ENCODE peak calls at places on chromosomes 4 and X, in seven cellular contexts. U, V, S, N, T, K and L are unnamed samples. For H3K4me1 and H3K36me3, the result is how much of the 10 kb centered on the place peaks cover.

GRCh38 chrX:139078761-139079160 is 367.2 kb upstream of the FGF13 start:
- DNase-seq in V (no peak), U (no peak), N (no peak), S (no peak), T (no peak), K (no peak), L (no peak)

GRCh38 chr4:15479089-15479912 is 9.6 kb downstream of the CC2D2A start:
- DNase-seq in K (no peak), N (peak), T (peak), S (peak), V (peak), U (no peak), L (no peak)

GRCh38 chr4:140851032-140851636 is 94.9 kb upstream of the TBC1D9 start:
- DNase-seq in T (peak), K (no peak), S (peak), U (no peak), V (peak), N (peak), L (peak)

GRCh38 chr4:7697326-7697725 is 242.3 kb downstream of the AFAP1 start:
- DNase-seq in V (no peak), S (no peak), U (no peak), K (no peak), T (no peak), N (no peak), L (no peak)

GRCh38 chr4:171281359-171281758 is 531.8 kb upstream of the GALNTL6 start:
- DNase-seq in S (no peak), V (no peak), T (no peak), N (no peak), K (no peak), U (no peak), L (no peak)

GRCh38 chr4:21569638-21570037 is 378.9 kb downstream of the KCNIP4 start:
- DNase-seq in U (no peak), T (no peak), V (no peak), K (no peak), S (no peak), N (no peak), L (no peak)

GRCh38 chrX:18613930-18614639 is 57.8 kb downstream of the RS1 start:
- DNase-seq in T (no peak), N (no peak), S (no peak), K (no peak), V (no peak), U (no peak), L (no peak)

GRCh38 chrX:110145854-110146253 is 142.9 kb downstream of the TMEM164 start:
- DNase-seq in U (no peak), N (no peak), K (no peak), S (peak), T (peak), V (peak), L (peak)

GRCh38 chrX:48897157-48897620 is 379 bp downstream of the TIMM17B start:
- DNase-seq in K (peak), S (peak), U (no peak), V (peak), T (peak), N (peak), L (peak)

GRCh38 chr4:101981756-101982155 is 191.2 kb downstream of the BANK1 start:
- DNase-seq in S (no peak), K (no peak), T (no peak), V (peak), N (no peak), U (no peak), L (no peak)

GRCh38 chrX:147602297-147602696 is 309.4 kb upstream of the FMR1 start:
- DNase-seq in U (no peak), K (no peak), V (no peak), T (no peak), N (no peak), S (peak), L (no peak)

GRCh38 chrX:8728932-8729331 is 3.0 kb downstream of the ANOS1 start:
- DNase-seq in N (no peak), T (no peak), U (no peak), K (no peak), V (peak), S (no peak), L (no peak)

GRCh38 chrX:31213941-31214340 is 142.1 kb upstream of the FTHL17 start:
- DNase-seq in V (peak), S (peak), N (no peak), K (no peak), T (peak), U (no peak), L (no peak)

GRCh38 chrX:16457239-16457638 is 192.7 kb upstream of the S100G start:
- DNase-seq in N (no peak), U (no peak), S (no peak), T (no peak), V (no peak), K (no peak), L (no peak)

GRCh38 chrX:54066841-54067240 is 22.6 kb upstream of the PHF8 start:
- DNase-seq in K (no peak), S (no peak), U (no peak), T (no peak), N (no peak), V (no peak), L (no peak)

GRCh38 chrX:97522307-97522706 is 638.6 kb downstream of the RPA4 start:
- DNase-seq in N (no peak), U (no peak), S (no peak), V (no peak), K (no peak), T (no peak), L (no peak)

GRCh38 chrX:68433155-68433980 is at the start of gene OPHN1:
- DNase-seq in T (peak), S (no peak), N (peak), U (no peak), K (no peak), V (peak), L (no peak)

GRCh38 chr4:139175647-139176298 is 1.2 kb downstream of the ELF2 start:
- DNase-seq in S (no peak), T (no peak), N (no peak), V (no peak), K (no peak), U (no peak), L (no peak)

GRCh38 chr4:17701146-17701859 is 80.1 kb downstream of the FAM184B start:
- DNase-seq in T (no peak), U (no peak), K (no peak), N (no peak), S (no peak), V (no peak), L (no peak)

GRCh38 chr4:189941005-189941450 is 356 bp downstream of the FRG1 start:
- DNase-seq in K (no peak), T (no peak), V (no peak), S (no peak), U (no peak), N (no peak), L (no peak)

GRCh38 chr4:25879991-25880641 is 17.3 kb upstream of the SEL1L3 start:
- DNase-seq in U (no peak), K (no peak), T (no peak), V (no peak), S (peak), N (no peak), L (no peak)

GRCh38 chr4:25879587-25879986 is 16.8 kb upstream of the SEL1L3 start:
- DNase-seq in K (no peak), T (no peak), U (no peak), N (no peak), S (no peak), V (no peak), L (no peak)

GRCh38 chr4:25879091-25879584 is 16.4 kb upstream of the SEL1L3 start:
- DNase-seq in N (no peak), V (no peak), S (peak), K (no peak), U (no peak), T (no peak), L (no peak)

GRCh38 chr4:25881187-25881586 is 18.4 kb upstream of the SEL1L3 start:
- DNase-seq in S (no peak), U (no peak), N (no peak), K (no peak), V (no peak), T (no peak), L (no peak)

DNA sequence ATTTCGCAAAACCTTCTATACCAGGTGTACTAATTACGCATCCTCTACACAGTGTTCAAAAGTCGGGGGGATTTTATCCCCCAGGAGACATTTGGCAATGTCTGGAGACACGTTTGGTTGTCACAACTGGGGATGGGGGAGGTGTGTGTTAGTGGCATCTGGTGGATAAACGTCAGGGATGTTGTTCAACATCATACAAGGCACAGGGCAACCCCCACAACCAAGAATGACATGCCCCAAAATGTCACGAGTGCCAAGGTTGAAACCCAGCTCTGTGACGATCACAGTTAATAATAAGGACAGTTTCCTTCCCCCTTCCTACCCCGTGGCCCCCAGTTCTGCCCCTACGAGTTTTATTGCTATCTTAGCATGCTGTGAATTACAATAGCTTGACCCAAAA is 15.9 kb upstream of the SEL1L3 start:
- DNase-seq in N (no peak), S (peak), K (no peak), V (no peak), T (no peak), U (no peak), L (no peak)
- H3K4me1 ChIP-seq in N (under half), S (half or more), K (under half), V (under half), T (under half), U (under half), L (under half)

GRCh38 chrX:19991350-19991718 is 473 bp upstream of the BCLAF3 start:
- DNase-seq in S (peak), V (no peak), U (no peak), K (no peak), N (no peak), T (no peak), L (no peak)

GRCh38 chrX:19990225-19990518 is 689 bp downstream of the BCLAF3 start:
- DNase-seq in K (no peak), T (no peak), U (no peak), S (no peak), V (no peak), N (no peak), L (no peak)

GRCh38 chrX:19987856-19988255 is 3.0 kb downstream of the BCLAF3 start:
- DNase-seq in K (no peak), S (no peak), U (no peak), N (no peak), V (no peak), T (no peak), L (no peak)

GRCh38 chrX:19986531-19986930 is 4.3 kb downstream of the BCLAF3 start:
- DNase-seq in U (no peak), K (no peak), V (no peak), S (no peak), T (no peak), N (no peak), L (no peak)

DNA sequence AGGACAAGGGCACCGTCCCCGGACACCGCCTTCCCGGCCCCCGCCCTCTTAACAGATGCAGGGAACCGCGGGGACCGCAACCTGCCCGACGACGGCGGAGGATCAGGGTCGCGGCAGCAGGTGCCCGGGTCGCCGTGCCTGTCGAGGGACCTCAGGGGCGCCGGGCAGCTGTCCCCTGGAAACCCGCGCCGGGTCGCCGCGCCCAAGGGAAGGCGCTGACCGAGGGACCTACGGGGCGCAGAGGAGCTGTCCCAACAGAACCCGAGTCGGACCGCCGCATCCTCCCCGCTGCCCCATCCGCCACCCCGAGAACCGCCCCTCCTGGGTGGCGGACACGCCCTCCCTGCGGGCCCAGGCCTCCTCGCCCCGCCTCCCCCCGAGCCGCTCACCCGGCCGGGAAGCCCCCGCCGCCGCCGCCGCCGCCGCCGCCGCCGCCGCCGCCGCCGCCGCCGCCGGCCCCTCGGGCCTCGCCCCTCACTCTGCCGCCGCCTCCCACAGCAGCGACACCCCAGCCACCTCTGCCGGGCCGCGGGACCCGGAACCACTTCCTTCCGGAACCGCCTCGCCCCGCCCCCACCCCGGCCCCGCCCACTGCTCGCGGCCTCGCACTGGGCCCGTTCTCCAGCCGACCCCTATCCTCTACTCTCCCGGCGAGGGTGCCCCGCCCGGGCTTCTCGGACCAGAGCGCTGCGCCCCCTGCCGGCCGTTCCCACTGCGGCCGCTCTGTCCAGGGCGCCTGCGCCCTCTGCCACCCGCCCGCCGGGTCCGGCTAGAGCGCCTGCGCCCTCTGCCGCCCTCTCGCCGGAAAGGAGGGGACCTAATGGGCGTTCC is at the start of gene BCLAF3:
- DNase-seq in V (peak), N (peak), S (peak), K (peak), T (peak), U (peak), L (peak)
- H3K27ac ChIP-seq in V (no peak), N (no peak), S (no peak), K (peak), T (no peak), U (peak), L (peak)

DNA sequence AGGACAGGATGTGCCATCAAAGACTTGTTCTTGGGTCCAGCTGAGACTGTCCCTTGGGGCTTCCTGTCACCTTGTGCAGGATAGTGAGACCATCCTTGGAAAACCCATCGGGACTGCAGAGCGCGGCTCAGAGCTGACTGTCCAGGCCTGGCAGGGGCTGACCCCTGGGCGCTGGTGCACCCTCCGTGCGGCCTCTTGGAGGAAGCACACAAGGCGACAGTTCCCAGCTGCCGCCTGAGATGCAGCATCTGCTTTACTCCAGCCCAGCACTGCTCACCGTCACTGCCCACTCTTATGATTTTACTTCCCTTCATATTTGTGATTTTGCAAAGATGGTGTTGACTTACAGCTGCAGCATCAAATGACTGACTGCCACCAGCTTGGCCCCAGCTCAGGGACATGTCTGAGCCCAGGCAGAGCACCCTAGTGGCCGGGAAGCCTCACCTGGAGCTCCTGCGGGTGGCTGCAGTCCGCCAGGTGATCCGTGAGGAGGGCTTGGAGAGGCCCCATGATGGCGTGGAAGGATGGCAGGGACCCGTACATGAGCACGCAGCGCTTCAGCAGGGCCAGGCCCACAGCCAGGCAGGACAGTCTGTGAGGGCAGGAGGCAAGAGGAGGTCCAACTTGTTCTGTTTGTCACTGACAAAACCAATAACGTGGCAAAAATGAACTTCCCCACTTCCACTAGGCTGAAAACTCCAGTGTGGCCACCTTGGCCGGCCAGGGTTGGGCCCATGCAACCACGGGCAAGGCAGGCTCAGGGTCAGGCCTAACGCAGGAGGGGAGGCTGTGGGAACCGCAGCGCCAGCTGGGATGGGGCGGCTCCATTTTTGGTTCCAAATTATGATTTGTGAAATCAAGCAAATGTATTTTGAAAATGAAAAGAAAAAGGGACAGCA is 21.8 kb downstream of the NOP14 start:
- DNase-seq in N (no peak), K (no peak), V (no peak), U (no peak), T (no peak), S (no peak), L (no peak)
- H3K36me3 ChIP-seq in N (half or more), K (half or more), V (half or more), U (half or more), T (half or more), S (half or more), L (half or more)

GRCh38 chr4:148286043-148286442 is 156.2 kb downstream of the NR3C2 start:
- DNase-seq in N (no peak), U (no peak), S (no peak), K (no peak), T (no peak), V (no peak), L (no peak)
- H3K4me1 ChIP-seq in N (under half), U (under half), S (under half), K (under half), T (under half), V (under half), L (under half)

GRCh38 chr4:145907827-145908226 is 30.8 kb downstream of the ZNF827 start:
- DNase-seq in S (no peak), T (no peak), U (no peak), V (no peak), K (no peak), N (no peak), L (no peak)

GRCh38 chr4:145909773-145910172 is 28.9 kb downstream of the ZNF827 start:
- DNase-seq in S (no peak), T (no peak), V (no peak), N (no peak), U (no peak), K (no peak), L (no peak)

GRCh38 chr4:145907363-145907762 is 31.3 kb downstream of the ZNF827 start:
- DNase-seq in V (no peak), S (no peak), N (no peak), T (no peak), K (no peak), U (no peak), L (no peak)

GRCh38 chr4:145912391-145912790 is 26.2 kb downstream of the ZNF827 start:
- DNase-seq in U (no peak), V (no peak), K (no peak), T (no peak), S (no peak), N (no peak), L (no peak)

DNA sequence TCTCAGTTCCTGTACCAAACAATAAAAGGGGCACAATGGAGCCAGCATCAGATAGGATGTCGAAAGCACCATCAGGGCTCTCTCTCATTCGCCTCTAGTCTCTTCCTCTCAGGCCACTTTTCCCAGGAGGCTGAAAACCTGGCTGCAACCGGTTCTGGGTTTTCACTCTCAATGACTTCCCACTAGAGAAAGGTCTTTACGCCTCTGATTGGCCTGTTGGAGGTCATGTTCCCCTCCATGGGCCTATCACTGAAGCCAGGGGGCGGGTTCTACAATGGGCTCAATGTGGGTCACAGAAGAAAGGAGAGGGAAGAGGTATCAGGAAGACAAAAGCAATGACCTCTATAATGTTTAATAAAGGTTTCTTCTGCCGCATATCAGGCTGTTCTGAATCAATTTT is 29.3 kb downstream of the ZNF827 start:
- DNase-seq in T (peak), K (no peak), U (no peak), S (peak), N (peak), V (peak), L (no peak)
- H3K27ac ChIP-seq in T (no peak), K (no peak), U (no peak), S (no peak), N (no peak), V (peak), L (no peak)

GRCh38 chrX:154355094-154355775 is 19.2 kb downstream of the FLNA start:
- DNase-seq in N (no peak), V (no peak), T (no peak), K (no peak), U (no peak), S (no peak), L (no peak)
- H3K36me3 ChIP-seq in N (half or more), V (half or more), T (half or more), K (half or more), U (half or more), S (half or more), L (half or more)

DNA sequence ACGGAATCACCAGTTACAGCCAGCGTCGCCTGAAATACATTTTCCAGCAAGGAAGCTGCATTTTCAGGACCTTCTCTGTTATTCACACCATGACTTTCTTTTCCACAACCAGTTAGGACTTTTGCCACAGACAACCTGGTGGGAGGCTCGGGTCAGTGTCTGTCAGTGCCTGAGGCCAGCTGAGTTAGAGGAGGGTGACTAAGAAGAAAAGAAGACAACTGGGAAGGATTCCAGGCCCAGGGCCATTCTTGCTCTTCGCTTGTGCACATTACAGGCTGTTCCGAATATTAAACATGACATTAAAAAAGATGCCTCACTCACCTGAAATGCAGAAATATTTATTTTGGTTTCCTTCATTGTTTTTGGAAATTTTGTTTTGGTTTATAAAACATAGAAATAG is 21.4 kb upstream of the CENPU start:
- DNase-seq in V (no peak), K (no peak), S (no peak), T (no peak), U (no peak), N (no peak), L (no peak)
- H3K4me1 ChIP-seq in V (under half), K (under half), S (under half), T (under half), U (under half), N (under half), L (under half)

DNA sequence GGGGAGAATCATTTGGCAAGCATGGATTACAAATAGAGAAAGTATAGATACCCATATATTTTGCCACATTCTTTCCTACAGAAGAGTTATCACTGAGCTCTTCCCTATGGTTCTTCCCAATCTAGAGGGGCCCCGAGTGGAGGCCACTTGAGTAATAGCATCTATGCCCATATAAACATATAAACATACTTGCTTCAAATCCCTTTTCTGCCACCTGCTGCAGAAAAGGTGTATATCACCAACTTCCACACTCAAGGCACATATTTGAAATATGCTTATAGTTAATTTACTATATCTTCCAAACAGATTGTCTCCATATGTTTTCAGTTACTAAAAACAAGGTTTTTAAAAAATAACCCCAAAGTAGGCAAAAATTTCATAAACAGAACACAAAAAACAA is 642.8 kb upstream of the DIPK2B start:
- DNase-seq in V (peak), U (no peak), T (no peak), N (no peak), S (no peak), K (no peak), L (peak)
- H3K27ac ChIP-seq in V (no peak), U (no peak), T (no peak), N (no peak), S (no peak), K (no peak), L (no peak)